ENCODE peak calls at places on chromosomes 11 and 22, in four cellular contexts. One of them, this sample, is unnamed.

GRCh38 chr22:25518000-25518663 is 46.3 kb upstream of the GRK3 start:
- DNase-seq in IMR-90: no peak
- DNase-seq in H1: no peak
- DNase-seq in neuronal stem cell: no peak
- DNase-seq in this sample: no peak

GRCh38 chr11:57511741-57512430 is 3.6 kb downstream of the SLC43A1 start:
- DNase-seq in IMR-90: no peak
- DNase-seq in H1: no peak
- DNase-seq in neuronal stem cell: no peak
- DNase-seq in this sample: no peak

GRCh38 chr11:6328321-6328720 is 8.0 kb upstream of the CAVIN3 start:
- DNase-seq in IMR-90: peak
- DNase-seq in H1: no peak
- DNase-seq in neuronal stem cell: no peak
- DNase-seq in this sample: no peak

GRCh38 chr22:45225732-45226560 is 14.7 kb downstream of the KIAA0930 start:
- DNase-seq in IMR-90: peak
- DNase-seq in H1: no peak
- DNase-seq in neuronal stem cell: no peak
- DNase-seq in this sample: peak

GRCh38 chr11:67268036-67268683 is 1.9 kb downstream of the GRK2 start:
- DNase-seq in IMR-90: no peak
- DNase-seq in H1: no peak
- DNase-seq in neuronal stem cell: no peak
- DNase-seq in this sample: no peak

GRCh38 chr11:59545179-59546020 is 34.1 kb downstream of the OR4D9 start:
- DNase-seq in IMR-90: peak
- DNase-seq in H1: no peak
- DNase-seq in neuronal stem cell: no peak
- DNase-seq in this sample: peak

GRCh38 chr22:28402539-28402938 is 277.1 kb downstream of the TTC28 start:
- DNase-seq in IMR-90: no peak
- DNase-seq in H1: no peak
- DNase-seq in neuronal stem cell: no peak
- DNase-seq in this sample: no peak

GRCh38 chr11:17967661-17968060 is 45.2 kb downstream of the SERGEF start:
- DNase-seq in IMR-90: no peak
- DNase-seq in H1: no peak
- DNase-seq in neuronal stem cell: no peak
- DNase-seq in this sample: no peak

GRCh38 chr22:37735054-37735453 is 38.2 kb downstream of the TRIOBP start:
- DNase-seq in IMR-90: no peak
- DNase-seq in H1: peak
- DNase-seq in neuronal stem cell: peak
- DNase-seq in this sample: peak

DNA sequence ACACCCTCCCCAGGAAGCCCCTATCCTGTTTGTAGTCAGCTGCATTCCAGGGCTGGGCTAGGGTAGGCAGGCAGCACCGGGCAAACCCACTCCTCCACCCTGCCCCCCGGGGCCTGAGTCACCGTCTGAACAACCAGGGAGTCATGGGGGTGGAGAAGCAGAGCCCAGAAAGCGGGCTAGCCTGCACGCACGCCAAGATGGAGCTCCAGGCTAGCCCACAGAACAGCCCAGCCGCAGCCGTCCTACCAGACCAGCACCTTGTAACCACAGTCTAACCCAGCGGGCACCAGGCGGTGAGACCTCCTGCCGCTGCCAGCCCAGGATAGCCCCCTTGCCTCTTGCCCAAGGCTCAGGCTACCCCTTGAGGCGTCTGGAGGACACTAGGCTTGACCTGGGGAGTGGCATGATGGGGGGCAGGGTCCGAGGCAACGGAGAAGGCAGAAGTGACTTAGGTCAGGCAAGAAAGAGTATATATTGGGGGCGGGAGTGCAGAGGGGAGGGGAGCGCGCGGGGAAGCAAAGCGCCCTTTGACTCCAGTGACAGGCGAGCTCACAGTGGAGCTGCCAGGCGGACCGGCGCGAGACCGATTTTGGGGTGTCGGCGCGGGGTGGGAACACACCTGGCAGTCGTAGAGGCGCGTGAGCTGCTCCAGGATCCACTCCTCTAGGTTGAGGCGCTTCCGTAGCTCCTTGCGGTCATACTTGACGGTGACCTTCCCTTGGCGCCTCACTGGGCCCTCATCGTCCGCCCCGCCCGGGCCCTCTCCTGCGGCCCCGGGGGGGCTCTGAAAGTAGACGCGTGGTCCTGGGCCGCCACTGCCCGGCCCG is 733 bp downstream of the PPP1R14B start:
- DNase-seq in IMR-90: peak
- DNase-seq in H1: no peak
- DNase-seq in neuronal stem cell: no peak
- DNase-seq in this sample: peak
- H3K4ac ChIP-seq in IMR-90: peak
- H3K4ac ChIP-seq in H1: peak
- H3K4ac ChIP-seq in neuronal stem cell: peak
- H3K4ac ChIP-seq in this sample: peak

DNA sequence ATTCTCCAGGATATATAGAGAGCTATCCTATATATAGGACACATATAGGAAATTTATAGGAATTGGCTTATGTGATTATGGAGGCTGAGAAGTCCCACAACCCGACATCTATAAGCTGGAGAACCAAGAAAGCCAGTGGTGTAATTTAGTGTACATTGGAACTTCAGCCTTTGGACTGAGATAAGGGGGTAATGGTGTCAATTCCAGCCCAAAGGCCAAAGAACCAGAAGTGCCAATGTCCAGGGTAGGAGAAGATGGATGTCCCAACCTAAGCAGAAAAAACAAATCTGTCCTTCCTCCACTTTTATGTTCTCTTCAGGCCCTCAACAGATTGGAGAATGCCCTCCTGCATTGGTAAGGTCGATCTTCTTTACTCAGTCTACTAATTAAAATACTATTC is 25.5 kb upstream of the SMCO4 start:
- DNase-seq in IMR-90: no peak
- DNase-seq in H1: no peak
- DNase-seq in neuronal stem cell: no peak
- DNase-seq in this sample: no peak
- H4K8ac ChIP-seq in IMR-90: no peak
- H4K8ac ChIP-seq in H1: no peak
- H4K8ac ChIP-seq in neuronal stem cell: no peak
- H4K8ac ChIP-seq in this sample: no peak

GRCh38 chr11:72204865-72205264 is 11.7 kb upstream of the FOLR2 start:
- DNase-seq in IMR-90: no peak
- DNase-seq in H1: no peak
- DNase-seq in neuronal stem cell: no peak
- DNase-seq in this sample: no peak
- H2BK120ac ChIP-seq in IMR-90: no peak
- H2BK120ac ChIP-seq in H1: no peak
- H2BK120ac ChIP-seq in neuronal stem cell: no peak
- H2BK120ac ChIP-seq in this sample: no peak

GRCh38 chr11:82731691-82732277 is 1.9 kb downstream of the FAM181B start:
- DNase-seq in IMR-90: no peak
- DNase-seq in H1: no peak
- DNase-seq in neuronal stem cell: no peak
- DNase-seq in this sample: no peak
- H3K4ac ChIP-seq in IMR-90: no peak
- H3K4ac ChIP-seq in H1: no peak
- H3K4ac ChIP-seq in neuronal stem cell: no peak
- H3K4ac ChIP-seq in this sample: no peak

GRCh38 chr11:88266157-88266556 is 71.4 kb downstream of the CTSC start:
- DNase-seq in IMR-90: no peak
- DNase-seq in H1: no peak
- DNase-seq in neuronal stem cell: no peak
- DNase-seq in this sample: no peak
- H4K8ac ChIP-seq in IMR-90: no peak
- H4K8ac ChIP-seq in H1: no peak
- H4K8ac ChIP-seq in neuronal stem cell: no peak
- H4K8ac ChIP-seq in this sample: no peak

DNA sequence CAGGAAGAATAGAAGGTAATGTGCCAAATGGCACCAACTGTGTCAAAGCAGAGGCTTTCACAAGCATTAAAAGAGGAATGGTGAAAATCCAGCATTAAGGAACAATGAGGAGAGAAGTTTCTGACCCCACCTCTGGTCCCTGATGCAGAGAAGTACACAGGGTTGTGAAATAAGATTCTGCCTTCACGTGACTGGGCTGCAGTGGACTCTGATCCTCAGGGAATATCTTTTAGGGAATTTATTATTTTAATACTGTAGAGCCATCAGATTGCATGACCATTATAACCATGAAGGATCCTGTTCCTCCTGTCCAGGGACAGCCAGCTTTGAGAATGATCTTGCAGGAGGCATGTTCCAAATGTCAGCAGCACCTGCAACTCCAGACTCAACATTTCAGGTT is 74.4 kb upstream of the FAR1 start:
- DNase-seq in IMR-90: no peak
- DNase-seq in H1: no peak
- DNase-seq in neuronal stem cell: no peak
- DNase-seq in this sample: no peak
- H2BK120ac ChIP-seq in IMR-90: no peak
- H2BK120ac ChIP-seq in H1: no peak
- H2BK120ac ChIP-seq in neuronal stem cell: no peak
- H2BK120ac ChIP-seq in this sample: no peak

This sample was measured in mesenchymal stem cell.